ENCODE peak calls at places on chromosomes 4 and X, in four cellular contexts. N is stimulated activated CD8-positive, alpha-beta memory T cell treated with anti-CD3 and anti-CD28 coated beads, Interleukin-2, amount 100 ng/mL, for 48 hours; T is activated T-cell treated with anti-CD3 and anti-CD28 coated beads, Interleukin-2, amount 50 U/mL, for 48 hours; Q is stimulated activated CD4-positive, alpha-beta T cell treated with anti-CD3 and anti-CD28 coated beads, Interleukin-2, amount 100 ng/mL, for 4 hours. Z is an unnamed sample.

GRCh38 chr4:170336238-170336775 is 246.6 kb upstream of the AADAT start:
- DNase-seq in Q (no peak), N (no peak), T (no peak), Z (no peak)

GRCh38 chr4:139085141-139085540 is 69.6 kb downstream of the NOCT start:
- DNase-seq in Q (no peak), N (no peak), T (no peak), Z (no peak)

GRCh38 chr4:139242511-139243051 is 37.4 kb downstream of the MGARP start:
- DNase-seq in Q (no peak), N (no peak), T (no peak), Z (no peak)

GRCh38 chr4:169791527-169792156 is 33.9 kb upstream of the HPF1 start:
- DNase-seq in Q (no peak), N (no peak), T (peak; percentile 32), Z (no peak)

GRCh38 chr4:189221691-189222090 is 719.0 kb upstream of the FRG1 start:
- DNase-seq in N (no peak), Q (no peak), T (no peak), Z (no peak)

GRCh38 chr4:153271820-153272219 is 67.6 kb downstream of the TRIM2 start:
- DNase-seq in Q (no peak), T (no peak), N (no peak), Z (no peak)

GRCh38 chr4:85928775-85929585 is 430.9 kb downstream of the MAPK10 start:
- DNase-seq in Q (no peak), T (no peak), N (no peak), Z (no peak)

GRCh38 chr4:152729466-152729865 is 49.7 kb upstream of the TMEM154 start:
- DNase-seq in T (no peak), Q (no peak), N (no peak), Z (no peak)

GRCh38 chrX:151397741-151398070 is 700 bp downstream of the VMA21 start:
- DNase-seq in Q (no peak), N (no peak), T (no peak), Z (no peak)

GRCh38 chr4:1235381-1236102 is 13.4 kb downstream of the CTBP1 start:
- DNase-seq in T (no peak), Q (no peak), N (no peak), Z (no peak)

GRCh38 chr4:112956458-112956857 is 93.0 kb upstream of the ANK2 start:
- DNase-seq in N (no peak), Q (no peak), T (no peak), Z (no peak)

GRCh38 chr4:171130126-171130801 is 682.9 kb upstream of the GALNTL6 start:
- DNase-seq in N (no peak), T (no peak), Q (no peak), Z (no peak)

GRCh38 chr4:121380448-121381147 is at the start of gene QRFPR:
- DNase-seq in T (peak; percentile 29), N (no peak), Q (no peak), Z (peak; percentile 52)

GRCh38 chr4:36385951-36386561 is 104.6 kb downstream of the DTHD1 start:
- DNase-seq in N (no peak), Q (no peak), T (no peak), Z (peak; percentile 59)

GRCh38 chrX:75642811-75643361 is 120.0 kb upstream of the ZDHHC15 start:
- DNase-seq in N (no peak), Q (no peak), T (no peak), Z (no peak)

GRCh38 chr4:7924570-7924969 is 15.1 kb downstream of the AFAP1 start:
- DNase-seq in N (no peak), Q (no peak), T (no peak), Z (no peak)

GRCh38 chrX:125205084-125205917 is 114.4 kb upstream of the TEX13C start:
- DNase-seq in T (peak; percentile 28), N (no peak), Q (no peak), Z (peak; percentile 50)

GRCh38 chr4:157896726-157897125 is 276.1 kb downstream of the GASK1B start:
- DNase-seq in T (no peak), N (no peak), Q (no peak), Z (no peak)

Z was measured in stimulated activated effector memory CD8-positive, alpha-beta T cell treated with anti-CD3 and anti-CD28 coated beads, Interleukin-12 subunit alpha, Interleukin-12 subunit beta, amount 100 ng/mL, for 72 hours.